ENCODE peak calls at places on chromosomes 6 and 20, in six cellular contexts. H is upper lobe of right lung; V is psoas muscle; O is globus pallidus; G is choroid plexus epithelial cell; A is stimulated activated CD4-positive, alpha-beta T cell treated with anti-CD3 and anti-CD28 coated beads, Interleukin-1b, Interleukin-23, amount 100 ng/mL, for 4 hours. N is an unnamed sample.

GRCh38 chr20:59144179-59144830 is 19.3 kb upstream of the ZNF831 start:
- DNase-seq in H (no peak), V (no peak), O (no peak), G (no peak), A (peak), N (no peak)

GRCh38 chr6:167658106-167658505 is 168.6 kb upstream of the AFDN start:
- DNase-seq in H (no peak), V (no peak), O (no peak), G (no peak), A (no peak), N (no peak)

GRCh38 chr20:43541214-43541613 is 17.6 kb upstream of the SGK2 start:
- DNase-seq in H (no peak), V (no peak), O (no peak), G (no peak), A (no peak), N (no peak)

GRCh38 chr6:158808442-158808833 is 10.7 kb downstream of the EZR start:
- DNase-seq in H (no peak), V (no peak), O (no peak), G (no peak), A (no peak), N (no peak)

GRCh38 chr6:160881409-160881808 is 110.2 kb upstream of the MAP3K4 start:
- DNase-seq in H (no peak), V (no peak), O (no peak), G (no peak), A (no peak), N (no peak)

GRCh38 chr20:20002101-20002998 is 14.8 kb upstream of the NAA20 start:
- DNase-seq in H (no peak), V (no peak), O (no peak), G (peak), A (no peak), N (no peak)

GRCh38 chr6:7016238-7016637 is 91.5 kb upstream of the RREB1 start:
- DNase-seq in H (no peak), V (no peak), O (no peak), G (no peak), A (no peak), N (no peak)

GRCh38 chr20:31719644-31720485 is 2.8 kb downstream of the BCL2L1 start:
- DNase-seq in H (no peak), V (no peak), O (peak), G (peak), A (no peak), N (no peak)

GRCh38 chr6:139380611-139381010 is 6.2 kb upstream of the CITED2 start:
- DNase-seq in H (no peak), V (no peak), O (no peak), G (no peak), A (no peak), N (no peak)

GRCh38 chr20:41608606-41609005 is 9.6 kb downstream of the CHD6 start:
- DNase-seq in H (no peak), V (no peak), O (no peak), G (no peak), A (no peak), N (no peak)

GRCh38 chr20:43681468-43681942 is 14.6 kb downstream of the MYBL2 start:
- DNase-seq in H (no peak), V (no peak), O (peak), G (no peak), A (no peak), N (no peak)

GRCh38 chr6:43248107-43248506 is 4.8 kb downstream of the TTBK1 start:
- DNase-seq in H (no peak), V (peak), O (no peak), G (no peak), A (no peak), N (no peak)

GRCh38 chr6:90216081-90216977 is 80.3 kb downstream of the BACH2 start:
- DNase-seq in H (no peak), V (no peak), O (no peak), G (peak), A (no peak), N (peak)

GRCh38 chr6:53313784-53314382 is 34.9 kb downstream of the ELOVL5 start:
- DNase-seq in H (no peak), V (no peak), O (no peak), G (peak), A (no peak), N (no peak)

GRCh38 chr20:37935435-37935834 is 32.5 kb downstream of the VSTM2L start:
- DNase-seq in H (no peak), V (no peak), O (no peak), G (peak), A (no peak), N (no peak)

GRCh38 chr6:5152417-5152816 is 67.3 kb downstream of the PPP1R3G start:
- DNase-seq in H (no peak), V (no peak), O (no peak), G (no peak), A (no peak), N (no peak)

GRCh38 chr6:67916389-67916788 is 718.7 kb upstream of the ADGRB3 start:
- DNase-seq in H (no peak), V (no peak), O (no peak), G (peak), A (no peak), N (no peak)

GRCh38 chr6:87561012-87561411 is 28.8 kb downstream of the RARS2 start:
- DNase-seq in H (no peak), V (no peak), O (no peak), G (peak), A (no peak), N (no peak)

GRCh38 chr6:134097114-134097707 is 44.8 kb upstream of the SLC2A12 start:
- DNase-seq in H (no peak), V (peak), O (peak), G (peak), A (peak), N (no peak)

GRCh38 chr20:45097485-45098095 is 3.3 kb downstream of the KCNS1 start:
- DNase-seq in H (peak), V (no peak), O (no peak), G (peak), A (no peak), N (peak)